ENCODE peak calls at places on chromosomes 3 and 15, in eight cellular contexts. U is AG10803; J is upper lobe of right lung; Z is activated CD8-positive, alpha-beta T cell treated with anti-CD3 and anti-CD28 coated beads for 36 hours; R is omental fat pad; B is esophagus muscularis mucosa; X is natural killer cell; G is HFFc6. Y is an unnamed sample.

GRCh38 chr3:128311441-128311844 is 155.2 kb downstream of the DNAJB8 start:
- DNase-seq in U (no peak), J (peak), Z (no peak), R (no peak), B (no peak), X (no peak), G (no peak), Y (no peak)

GRCh38 chr15:36601497-36601932 is 22.1 kb downstream of the CDIN1 start:
- DNase-seq in U (peak), J (no peak), Z (no peak), R (no peak), B (no peak), X (no peak), G (peak), Y (no peak)

GRCh38 chr3:139953131-139953910 is 18.3 kb downstream of the CLSTN2 start:
- DNase-seq in U (no peak), J (no peak), Z (no peak), R (no peak), B (no peak), X (no peak), G (no peak), Y (no peak)

GRCh38 chr15:26744894-26745293 is 28.0 kb downstream of the GABRB3 start:
- DNase-seq in U (no peak), J (no peak), Z (no peak), R (no peak), B (peak), X (no peak), G (no peak), Y (no peak)

GRCh38 chr3:79664444-79664843 is 103.4 kb downstream of the ROBO1 start:
- DNase-seq in U (no peak), J (no peak), Z (no peak), R (no peak), B (no peak), X (no peak), G (no peak), Y (no peak)

GRCh38 chr15:76868740-76869139 is 36.4 kb downstream of the SCAPER start:
- DNase-seq in U (no peak), J (no peak), Z (no peak), R (no peak), B (no peak), X (no peak), G (no peak), Y (no peak)

GRCh38 chr3:132444333-132444732 is 27.0 kb downstream of the DNAJC13 start:
- DNase-seq in U (peak), J (no peak), Z (no peak), R (no peak), B (no peak), X (no peak), G (no peak), Y (no peak)

GRCh38 chr15:44231842-44232241 is 36.8 kb upstream of the FRMD5 start:
- DNase-seq in U (no peak), J (no peak), Z (no peak), R (no peak), B (no peak), X (no peak), G (no peak), Y (no peak)

GRCh38 chr15:24269166-24269571 is 406.4 kb upstream of the NPAP1 start:
- DNase-seq in U (no peak), J (no peak), Z (no peak), R (no peak), B (no peak), X (no peak), G (no peak), Y (no peak)

GRCh38 chr15:58546635-58547627 is 115.1 kb downstream of the LIPC start:
- DNase-seq in U (peak), J (peak), Z (no peak), R (no peak), B (no peak), X (no peak), G (peak), Y (no peak)

GRCh38 chr3:169227911-169228310 is 435.6 kb downstream of the MECOM start:
- DNase-seq in U (peak), J (no peak), Z (no peak), R (no peak), B (no peak), X (no peak), G (peak), Y (peak)

GRCh38 chr3:101816215-101817149 is 32.8 kb upstream of the NFKBIZ start:
- DNase-seq in U (peak), J (no peak), Z (no peak), R (no peak), B (no peak), X (no peak), G (peak), Y (no peak)

GRCh38 chr15:90016721-90017120 is 15.6 kb downstream of the ZNF710 start:
- DNase-seq in U (no peak), J (no peak), Z (no peak), R (no peak), B (no peak), X (no peak), G (no peak), Y (no peak)

DNA sequence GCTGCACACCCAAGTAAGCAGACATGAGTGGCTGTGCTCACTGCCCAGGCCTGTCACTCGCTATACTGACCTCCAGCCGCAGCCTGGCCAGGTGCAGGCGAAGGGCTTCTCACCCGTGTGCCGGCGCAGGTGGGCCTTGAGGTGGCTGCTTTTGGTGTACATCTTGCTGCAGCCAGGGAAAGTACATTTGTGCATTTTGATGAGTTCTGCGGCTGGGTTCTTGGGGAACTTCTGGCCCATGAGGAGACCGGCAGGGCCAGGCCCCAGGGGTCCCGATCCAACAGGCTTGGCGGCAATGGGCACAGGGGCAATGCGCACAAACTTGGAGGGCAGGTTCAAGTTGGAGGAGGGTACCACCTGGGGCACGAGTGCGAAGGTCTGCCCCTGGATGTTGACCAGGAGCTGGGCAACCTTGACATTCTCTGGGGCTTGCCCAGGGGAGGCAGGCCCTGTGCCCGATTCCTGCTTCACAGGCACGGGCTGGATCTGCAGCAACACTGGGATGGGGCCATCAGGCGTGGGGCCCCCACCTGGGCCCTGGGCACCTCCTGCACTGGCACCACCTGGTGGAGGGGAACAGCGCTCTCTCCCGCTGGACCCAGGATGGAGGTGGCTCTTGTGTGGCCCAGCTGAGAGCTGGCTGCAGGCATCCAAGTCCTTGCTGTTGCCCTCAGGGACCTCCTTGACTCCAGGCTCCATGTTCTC is 5.3 kb downstream of the KLF15 start:
- DNase-seq in U (no peak), J (peak), Z (no peak), R (no peak), B (no peak), X (no peak), G (no peak), Y (no peak)
- TF ChIP-seq CTCF in U (no peak), J (peak), Z (no peak), R (no peak), B (peak), X (no peak), G (peak), Y (no peak)

GRCh38 chr3:56557815-56558170 is 818 bp downstream of the CCDC66 start:
- DNase-seq in U (no peak), J (no peak), Z (no peak), R (no peak), B (no peak), X (no peak), G (no peak), Y (no peak)
- TF ChIP-seq CTCF in U (no peak), J (no peak), Z (peak), R (no peak), B (no peak), X (no peak), G (peak), Y (no peak)

DNA sequence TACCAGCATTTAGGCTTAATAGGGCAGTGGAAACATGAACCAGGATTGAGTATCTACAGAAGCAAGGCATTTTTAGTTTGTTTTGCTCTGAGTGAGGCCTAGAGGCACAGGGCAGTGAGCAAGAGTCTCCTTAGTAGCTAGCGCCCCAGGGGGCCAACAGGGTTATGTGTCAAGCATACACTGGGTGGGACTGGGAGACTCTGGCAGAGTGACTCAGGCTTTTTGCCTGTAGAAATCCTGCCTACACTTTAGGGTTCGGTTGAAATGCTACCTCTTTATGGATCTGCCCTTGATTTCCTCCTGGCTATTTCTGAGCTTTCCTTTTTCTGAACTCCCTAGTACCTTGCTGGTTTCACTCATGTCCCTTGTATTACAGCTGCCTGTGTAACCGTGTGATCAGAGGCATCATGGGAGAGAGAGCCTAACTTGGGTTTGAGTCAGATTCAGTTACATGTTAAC is 72.2 kb downstream of the TOP2B start:
- DNase-seq in U (peak), J (no peak), Z (peak), R (no peak), B (no peak), X (no peak), G (peak), Y (no peak)
- TF ChIP-seq CTCF in U (peak), J (peak), Z (no peak), R (no peak), B (peak), X (no peak), G (peak), Y (peak)

GRCh38 chr3:192444096-192444790 is 283.1 kb downstream of the FGF12 start:
- DNase-seq in U (peak), J (peak), Z (peak), R (peak), B (no peak), X (no peak), G (peak), Y (peak)

GRCh38 chr3:192445768-192446644 is 281.3 kb downstream of the FGF12 start:
- DNase-seq in U (peak), J (no peak), Z (no peak), R (no peak), B (no peak), X (no peak), G (peak), Y (no peak)

GRCh38 chr3:192444791-192445106 is 282.6 kb downstream of the FGF12 start:
- DNase-seq in U (no peak), J (no peak), Z (no peak), R (no peak), B (no peak), X (no peak), G (no peak), Y (no peak)

GRCh38 chr3:192449036-192449435 is 278.3 kb downstream of the FGF12 start:
- DNase-seq in U (no peak), J (no peak), Z (no peak), R (no peak), B (no peak), X (no peak), G (no peak), Y (no peak)
- TF ChIP-seq CTCF in U (peak), J (peak), Z (no peak), R (no peak), B (no peak), X (no peak), G (peak), Y (no peak)

Y was measured in GM13977.